ENCODE peak calls at places on chromosomes 12 and 14, in seven cellular contexts. D is stimulated activated CD4-positive, alpha-beta T cell treated with anti-CD3 and anti-CD28 coated beads, TNF-alpha, amount 100 ng/mL, for 1 hour; J is aorta; X is mesothelial cell of epicardium; C is NCI-H2081 treated with DMSO at 0.1 percent for 48 hours; I is HFFc6; K is GDM1. A is an unnamed sample.

GRCh38 chr14:103385994-103386491 is 828 bp downstream of the MARK3 start:
- DNase-seq in K (no peak), I (no peak), D (no peak), X (peak; percentile 52), C (no peak), J (peak; percentile 79), A (no peak)

GRCh38 chr12:89733579-89734201 is 25.1 kb upstream of the ATP2B1 start:
- DNase-seq in D (no peak), C (no peak), K (peak; percentile 65), J (no peak), I (peak; percentile 88), X (no peak), A (no peak)

GRCh38 chr14:59069455-59069854 is 119.0 kb upstream of the DAAM1 start:
- DNase-seq in C (no peak), J (no peak), X (no peak), K (no peak), D (no peak), I (no peak), A (no peak)

GRCh38 chr12:68495666-68496065 is 115.0 kb upstream of the RAP1B start:
- DNase-seq in D (no peak), I (peak; percentile 52), K (no peak), J (no peak), X (no peak), C (no peak), A (no peak)

GRCh38 chr14:92646952-92647461 is 101.4 kb downstream of the LGMN start:
- DNase-seq in C (no peak), K (no peak), J (no peak), I (peak; percentile 90), D (no peak), X (no peak), A (no peak)

GRCh38 chr14:101561145-101561896 is at the start of gene DIO3:
- DNase-seq in K (no peak), J (no peak), D (no peak), X (peak; percentile 66), C (no peak), I (no peak), A (no peak)

GRCh38 chr12:116882742-116883141 is 1.5 kb upstream of the HRK start:
- DNase-seq in C (no peak), I (peak; percentile 48), X (no peak), J (no peak), D (no peak), K (no peak), A (no peak)

GRCh38 chr14:30779210-30779609 is 95.1 kb upstream of the COCH start:
- DNase-seq in D (no peak), C (no peak), X (no peak), I (peak; percentile 11), J (no peak), K (no peak), A (no peak)

GRCh38 chr14:33655421-33655820 is 295.5 kb downstream of the EGLN3 start:
- DNase-seq in J (no peak), K (no peak), D (no peak), I (no peak), C (no peak), X (no peak), A (no peak)

GRCh38 chr12:97948591-97948990 is 486.0 kb downstream of the RMST start:
- DNase-seq in I (no peak), K (no peak), C (no peak), X (no peak), J (no peak), D (no peak), A (no peak)

GRCh38 chr12:15684896-15685658 is 104.1 kb downstream of the EPS8 start:
- DNase-seq in J (no peak), X (no peak), I (no peak), C (no peak), K (no peak), D (no peak), A (no peak)

GRCh38 chr12:50936821-50937220 is 15.5 kb upstream of the HIGD1C start:
- DNase-seq in K (peak; percentile 2), X (no peak), C (no peak), D (no peak), I (no peak), J (no peak), A (no peak)

GRCh38 chr12:76549131-76549530 is 10.4 kb downstream of the OSBPL8 start:
- DNase-seq in D (no peak), X (no peak), J (no peak), C (no peak), K (no peak), I (no peak), A (no peak)

GRCh38 chr12:50614167-50614762 is 109.5 kb downstream of the DIP2B start:
- DNase-seq in C (no peak), K (no peak), I (peak; percentile 50), X (no peak), J (no peak), D (no peak), A (no peak)

GRCh38 chr12:75086086-75087038 is 123.3 kb downstream of the KCNC2 start:
- DNase-seq in C (no peak), J (no peak), D (no peak), I (peak; percentile 74), K (no peak), X (no peak), A (no peak)

GRCh38 chr14:36604757-36605505 is 22.5 kb upstream of the NKX2-8 start:
- DNase-seq in C (peak; percentile 29), X (peak; percentile 54), D (no peak), J (no peak), I (peak; percentile 71), K (peak; percentile 27), A (peak; percentile 55)

GRCh38 chr12:14239350-14239934 is 126.0 kb upstream of the ATF7IP start:
- DNase-seq in X (no peak), I (no peak), K (no peak), J (no peak), C (no peak), D (no peak), A (no peak)

GRCh38 chr14:101627913-101628257 is 66.6 kb downstream of the DIO3 start:
- DNase-seq in D (no peak), I (no peak), J (no peak), K (no peak), X (peak; percentile 35), C (no peak), A (no peak)

GRCh38 chr14:81246561-81247270 is 26.0 kb upstream of the GTF2A1 start:
- DNase-seq in I (peak; percentile 47), D (no peak), J (no peak), X (no peak), K (no peak), C (no peak), A (no peak)

GRCh38 chr14:101119830-101120571 is 216.5 kb upstream of the RTL1 start:
- DNase-seq in I (no peak), K (no peak), J (no peak), D (no peak), X (no peak), C (no peak), A (no peak)

GRCh38 chr12:117486840-117487659 is 125.6 kb upstream of the NOS1 start:
- DNase-seq in X (no peak), D (no peak), I (no peak), C (no peak), K (no peak), J (no peak), A (peak; percentile 78)

GRCh38 chr12:14454098-14454907 is 88.8 kb downstream of the ATF7IP start:
- DNase-seq in X (no peak), J (no peak), D (no peak), I (peak; percentile 50), K (peak; percentile 0), C (no peak), A (peak; percentile 45)

GRCh38 chr12:123954647-123955350 is 17.8 kb downstream of the CCDC92 start:
- DNase-seq in C (no peak), X (no peak), K (no peak), I (no peak), J (no peak), D (no peak), A (no peak)

GRCh38 chr14:67395086-67395875 is 16.7 kb downstream of the PLEK2 start:
- DNase-seq in X (no peak), I (no peak), K (no peak), D (no peak), J (no peak), C (no peak), A (no peak)